ENCODE peak calls at places on chromosomes 12 and 14, in eight cellular contexts. Z, S, M, F, D, X, E and A are unnamed samples.

GRCh38 chr14:82366803-82367202 is 833.1 kb upstream of the SEL1L start:
- DNase-seq in Z (no peak), S (no peak), M (no peak), F (no peak), D (no peak), X (no peak), E (no peak), A (no peak)

GRCh38 chr14:27528328-27528727 is 930.5 kb upstream of the NOVA1 start:
- DNase-seq in Z (no peak), S (peak), M (no peak), F (no peak), D (no peak), X (no peak), E (no peak), A (no peak)

GRCh38 chr14:83433618-83434017 is 1900.0 kb upstream of the SEL1L start:
- DNase-seq in Z (no peak), S (no peak), M (no peak), F (no peak), D (no peak), X (no peak), E (no peak), A (no peak)

GRCh38 chr14:65910108-65910507 is 497.6 kb downstream of the FUT8 start:
- DNase-seq in Z (no peak), S (peak), M (no peak), F (peak), D (no peak), X (no peak), E (no peak), A (no peak)

GRCh38 chr12:31622038-31622437 is 31.1 kb upstream of the DENND5B start:
- DNase-seq in Z (no peak), S (no peak), M (no peak), F (no peak), D (no peak), X (no peak), E (no peak), A (no peak)

GRCh38 chr14:23300687-23301223 is 1.9 kb downstream of the PPP1R3E start:
- DNase-seq in Z (peak), S (peak), M (no peak), F (no peak), D (no peak), X (no peak), E (peak), A (no peak)

GRCh38 chr12:108605000-108605689 is 7.3 kb upstream of the TMEM119 start:
- DNase-seq in Z (no peak), S (no peak), M (no peak), F (no peak), D (no peak), X (no peak), E (no peak), A (no peak)

GRCh38 chr14:35042632-35043031 is 3.4 kb upstream of the FAM177A1 start:
- DNase-seq in Z (no peak), S (no peak), M (no peak), F (no peak), D (no peak), X (no peak), E (no peak), A (no peak)

GRCh38 chr12:108461071-108461670 is 53.9 kb upstream of the FICD start:
- DNase-seq in Z (no peak), S (no peak), M (no peak), F (no peak), D (no peak), X (no peak), E (no peak), A (no peak)

GRCh38 chr12:95922231-95922630 is 20.2 kb downstream of the CCDC38 start:
- DNase-seq in Z (no peak), S (peak), M (no peak), F (no peak), D (no peak), X (no peak), E (no peak), A (no peak)

GRCh38 chr12:25648460-25648859 is 95.4 kb upstream of the LMNTD1 start:
- DNase-seq in Z (no peak), S (peak), M (peak), F (peak), D (no peak), X (no peak), E (peak), A (no peak)

GRCh38 chr12:522692-523378 is 63.1 kb downstream of the B4GALNT3 start:
- DNase-seq in Z (no peak), S (no peak), M (no peak), F (no peak), D (no peak), X (no peak), E (no peak), A (no peak)

GRCh38 chr12:48946206-48946605 is 11.1 kb downstream of the ARF3 start:
- DNase-seq in Z (no peak), S (peak), M (no peak), F (no peak), D (no peak), X (no peak), E (no peak), A (no peak)

GRCh38 chr12:84508943-84509342 is 403.7 kb downstream of the SLC6A15 start:
- DNase-seq in Z (no peak), S (peak), M (no peak), F (peak), D (no peak), X (peak), E (no peak), A (no peak)

GRCh38 chr12:120916561-120916960 is 12.4 kb upstream of the SPPL3 start:
- DNase-seq in Z (no peak), S (no peak), M (no peak), F (no peak), D (no peak), X (no peak), E (no peak), A (no peak)

GRCh38 chr12:91178801-91179200 is 3.8 kb downstream of the DCN start:
- DNase-seq in Z (no peak), S (no peak), M (no peak), F (no peak), D (no peak), X (no peak), E (no peak), A (no peak)

GRCh38 chr12:68538722-68539614 is 71.7 kb upstream of the RAP1B start:
- DNase-seq in Z (peak), S (peak), M (no peak), F (no peak), D (peak), X (no peak), E (no peak), A (peak)

GRCh38 chr12:104138747-104139186 is 757 bp upstream of the NFYB start:
- DNase-seq in Z (peak), S (peak), M (no peak), F (no peak), D (no peak), X (no peak), E (no peak), A (peak)

GRCh38 chr12:1584326-1584725 is 10.1 kb downstream of the FBXL14 start:
- DNase-seq in Z (no peak), S (no peak), M (no peak), F (no peak), D (no peak), X (no peak), E (no peak), A (no peak)

GRCh38 chr14:38079886-38080285 is 127.8 kb upstream of the SSTR1 start:
- DNase-seq in Z (no peak), S (no peak), M (no peak), F (no peak), D (no peak), X (no peak), E (no peak), A (no peak)

GRCh38 chr12:122942609-122943008 is 23.7 kb downstream of the ABCB9 start:
- DNase-seq in Z (no peak), S (no peak), M (no peak), F (no peak), D (no peak), X (no peak), E (no peak), A (no peak)

GRCh38 chr12:75591628-75592027 is 80.2 kb upstream of the KRR1 start:
- DNase-seq in Z (no peak), S (peak), M (no peak), F (no peak), D (no peak), X (no peak), E (no peak), A (no peak)

GRCh38 chr12:68794653-68795253 is 13.2 kb upstream of the MDM2 start:
- DNase-seq in Z (no peak), S (no peak), M (no peak), F (no peak), D (no peak), X (no peak), E (no peak), A (no peak)

GRCh38 chr12:93048646-93049045 is 119.6 kb upstream of the EEA1 start:
- DNase-seq in Z (no peak), S (no peak), M (no peak), F (no peak), D (no peak), X (no peak), E (peak), A (no peak)

GRCh38 chr14:50670196-50670875 is 2.2 kb upstream of the SAV1 start:
- DNase-seq in Z (no peak), S (peak), M (no peak), F (no peak), D (no peak), X (no peak), E (peak), A (no peak)

GRCh38 chr12:3686463-3686862 is 66.4 kb downstream of the CRACR2A start:
- DNase-seq in Z (no peak), S (no peak), M (no peak), F (no peak), D (no peak), X (no peak), E (no peak), A (no peak)

DNA sequence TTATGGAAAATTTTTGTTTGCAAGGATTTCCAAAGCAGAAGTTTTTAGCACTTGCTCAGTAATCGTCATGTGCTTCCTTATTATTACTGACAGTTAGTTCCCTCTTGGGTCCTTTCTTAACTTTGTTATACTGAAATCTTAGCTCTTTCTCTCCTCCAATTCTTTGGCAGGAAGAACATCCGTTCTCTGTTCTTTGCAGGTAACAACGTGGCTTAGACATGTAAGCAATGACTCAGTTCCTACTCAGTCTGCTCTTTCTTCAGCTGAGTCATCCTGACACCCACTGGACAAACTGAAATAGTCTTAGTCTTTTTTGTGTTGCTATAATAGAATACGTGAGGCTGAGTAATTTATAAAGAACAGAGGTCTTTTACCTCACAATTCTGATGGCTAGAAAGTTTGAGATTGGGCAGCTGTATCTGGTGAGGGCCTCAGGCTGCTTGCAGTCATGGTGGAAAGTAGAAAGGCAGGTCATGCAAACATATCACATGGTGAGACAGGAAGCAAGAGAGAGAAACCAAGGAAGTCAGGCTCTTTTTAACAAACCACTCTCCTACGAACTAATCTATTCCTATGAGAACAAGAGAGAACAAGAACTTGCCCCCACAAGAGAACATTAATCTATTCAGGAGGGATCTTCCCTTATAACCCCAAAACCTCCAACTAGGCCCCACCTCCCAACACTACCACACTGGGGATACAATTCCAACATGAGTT is 49.2 kb downstream of the TESPA1 start:
- DNase-seq in Z (no peak), S (peak), M (peak), F (peak), D (peak), X (no peak), E (peak), A (peak)
- TF ChIP-seq CTCF in Z (no peak), S (peak), M (no peak), F (peak), D (peak), X (no peak), E (no peak), A (peak)

GRCh38 chr14:93115069-93115919 is 431 bp downstream of the ITPK1 start:
- DNase-seq in Z (peak), S (peak), M (peak), F (no peak), D (peak), X (peak), E (peak), A (peak)
- TF ChIP-seq CTCF in Z (peak), S (no peak), M (no peak), F (no peak), D (no peak), X (no peak), E (no peak), A (peak)

DNA sequence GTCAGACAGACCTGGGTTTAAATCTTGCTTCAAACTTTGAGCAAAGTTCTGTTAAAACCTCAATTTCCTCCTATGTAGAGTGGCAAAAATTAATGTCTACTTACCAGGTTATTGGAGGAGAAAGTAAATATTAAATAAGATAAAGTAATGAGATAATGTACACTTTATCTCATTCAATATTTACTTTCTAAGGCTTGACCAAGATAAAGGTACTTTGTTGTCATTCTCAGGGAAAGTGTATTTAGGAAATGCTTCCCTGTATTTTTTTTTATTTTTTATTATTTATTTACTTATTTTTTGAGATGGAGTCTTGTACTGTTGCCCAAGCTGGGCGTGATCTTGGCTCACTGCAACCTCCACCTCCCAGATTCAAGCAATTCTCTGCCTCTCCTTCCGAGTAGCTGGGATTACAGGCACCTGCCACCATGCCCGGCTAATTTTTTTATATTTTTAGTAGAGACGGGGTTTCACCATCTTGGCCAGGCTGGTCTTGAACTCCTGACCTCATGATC is 4.7 kb downstream of the FAM161B start:
- DNase-seq in Z (no peak), S (no peak), M (no peak), F (no peak), D (no peak), X (no peak), E (no peak), A (no peak)
- TF ChIP-seq CTCF in Z (no peak), S (no peak), M (no peak), F (no peak), D (no peak), X (no peak), E (no peak), A (no peak)

GRCh38 chr14:55581011-55581806 is 1.2 kb downstream of the KTN1 start:
- DNase-seq in Z (peak), S (peak), M (no peak), F (no peak), D (peak), X (peak), E (peak), A (peak)
- TF ChIP-seq CTCF in Z (no peak), S (no peak), M (no peak), F (no peak), D (no peak), X (no peak), E (no peak), A (no peak)

GRCh38 chr14:90785876-90786450 is 30.3 kb downstream of the TTC7B start:
- DNase-seq in Z (no peak), S (no peak), M (no peak), F (no peak), D (no peak), X (no peak), E (no peak), A (no peak)

GRCh38 chr14:90784621-90785270 is 31.5 kb downstream of the TTC7B start:
- DNase-seq in Z (no peak), S (no peak), M (no peak), F (no peak), D (no peak), X (no peak), E (no peak), A (no peak)

GRCh38 chr14:90783344-90783743 is 32.9 kb downstream of the TTC7B start:
- DNase-seq in Z (no peak), S (no peak), M (no peak), F (no peak), D (no peak), X (no peak), E (no peak), A (no peak)

GRCh38 chr14:90788031-90788430 is 28.2 kb downstream of the TTC7B start:
- DNase-seq in Z (no peak), S (no peak), M (no peak), F (no peak), D (no peak), X (peak), E (no peak), A (no peak)

GRCh38 chr14:90785474-90785873 is 30.8 kb downstream of the TTC7B start:
- DNase-seq in Z (peak), S (peak), M (no peak), F (no peak), D (no peak), X (no peak), E (no peak), A (no peak)
- TF ChIP-seq CTCF in Z (no peak), S (peak), M (no peak), F (peak), D (no peak), X (no peak), E (no peak), A (no peak)

DNA sequence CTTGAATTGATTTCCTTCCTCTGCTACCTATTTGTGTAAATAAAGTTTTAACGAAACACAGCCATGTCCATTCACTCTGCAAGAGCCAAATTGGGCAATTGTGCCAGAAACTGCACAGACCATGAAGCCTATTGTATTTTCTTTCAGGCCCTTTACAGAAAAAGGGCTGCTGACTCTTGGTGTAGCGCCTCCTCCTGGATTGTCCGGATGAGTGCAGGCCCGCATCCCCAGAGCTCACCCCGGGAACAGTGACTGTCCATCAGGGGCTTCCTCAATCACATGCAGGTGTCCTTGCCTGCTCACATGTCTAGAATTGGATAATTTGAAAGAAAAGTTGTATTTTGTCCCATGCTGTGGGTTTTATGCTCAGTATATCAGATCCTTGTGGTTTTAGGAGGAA is 1282.2 kb downstream of the AACS start:
- DNase-seq in Z (no peak), S (no peak), M (no peak), F (no peak), D (no peak), X (no peak), E (no peak), A (no peak)
- TF ChIP-seq CTCF in Z (no peak), S (no peak), M (peak), F (peak), D (no peak), X (no peak), E (no peak), A (no peak)

DNA sequence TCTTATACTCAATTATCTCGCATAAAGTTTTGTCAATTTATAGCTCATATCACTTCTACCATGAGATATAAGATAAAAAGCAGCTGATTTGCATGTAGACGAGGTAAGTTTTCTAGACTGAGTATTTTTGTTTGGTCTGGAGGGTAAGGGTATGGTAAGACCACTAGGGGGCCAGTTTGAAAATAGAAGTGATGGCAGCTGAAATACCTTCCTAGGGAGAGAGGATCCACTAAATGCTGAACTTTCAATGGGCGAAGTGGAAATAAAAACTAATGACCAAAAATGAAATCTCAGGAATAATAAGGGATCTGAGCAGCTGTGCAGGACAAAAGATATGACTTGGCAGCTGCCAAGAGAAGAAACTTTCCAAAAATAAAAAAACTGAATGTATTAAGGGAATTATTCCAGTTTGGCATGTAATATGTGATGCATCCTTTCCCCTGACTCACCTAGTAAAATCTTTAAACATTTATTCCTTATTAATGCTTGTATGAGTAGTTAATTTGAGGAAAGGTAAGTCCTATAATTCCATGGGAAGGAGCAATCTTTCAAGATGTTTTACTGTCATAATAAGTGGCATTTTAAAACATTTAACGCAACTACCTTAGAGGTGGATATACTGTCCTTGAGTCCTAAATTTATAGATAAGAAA is 754.5 kb downstream of the C12orf50 start:
- DNase-seq in Z (no peak), S (peak), M (no peak), F (no peak), D (no peak), X (no peak), E (peak), A (no peak)
- TF ChIP-seq CTCF in Z (no peak), S (peak), M (peak), F (no peak), D (no peak), X (peak), E (peak), A (no peak)

DNA sequence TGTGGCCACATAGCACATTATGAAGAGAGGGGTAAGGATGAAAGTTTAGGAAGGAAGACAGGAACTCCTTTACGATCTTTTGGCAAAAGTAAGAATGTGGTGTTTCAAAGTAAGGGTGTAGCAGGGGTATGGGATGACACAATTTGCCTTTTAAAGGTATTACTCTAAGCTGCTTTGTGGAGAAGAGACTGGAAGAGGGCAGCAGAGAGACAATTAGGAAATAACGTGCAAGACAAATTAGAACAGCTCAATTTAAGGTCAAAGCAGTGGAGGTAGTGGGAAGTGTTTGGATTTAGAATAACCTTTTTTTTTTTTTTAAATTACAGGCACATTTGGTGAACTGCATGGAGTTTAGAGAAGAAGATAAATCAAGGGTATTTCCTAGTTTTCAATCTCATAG is 342.6 kb downstream of the NOVA1 start:
- DNase-seq in Z (peak), S (peak), M (no peak), F (no peak), D (no peak), X (no peak), E (no peak), A (no peak)
- TF ChIP-seq CTCF in Z (peak), S (peak), M (peak), F (no peak), D (no peak), X (peak), E (no peak), A (no peak)